ENCODE peak calls at places on chromosomes 1 and 21, in ten cellular contexts. One of them, this sample, is unnamed.

GRCh38 chr1:53320646-53321045 is 7.2 kb downstream of the LRP8 start:
- DNase-seq in fibroblast of lung: no peak
- DNase-seq in CD8-positive, alpha-beta T cell: no peak
- DNase-seq in body of pancreas: no peak
- DNase-seq in PC-9: no peak
- DNase-seq in IMR-90: no peak
- DNase-seq in heart right ventricle: no peak
- DNase-seq in CD8-positive, alpha-beta memory T cell: no peak
- DNase-seq in neuronal stem cell: no peak
- DNase-seq in left ventricle myocardium inferior: no peak
- DNase-seq in this sample: no peak

GRCh38 chr21:26098758-26099157 is 71.8 kb downstream of the APP start:
- DNase-seq in fibroblast of lung: peak; percentile 28
- DNase-seq in CD8-positive, alpha-beta T cell: no peak
- DNase-seq in body of pancreas: no peak
- DNase-seq in PC-9: peak; percentile 70
- DNase-seq in IMR-90: peak; percentile 26
- DNase-seq in heart right ventricle: no peak
- DNase-seq in CD8-positive, alpha-beta memory T cell: no peak
- DNase-seq in neuronal stem cell: no peak
- DNase-seq in left ventricle myocardium inferior: no peak
- DNase-seq in this sample: no peak

GRCh38 chr1:213082778-213083445 is 31.9 kb downstream of the RPS6KC1 start:
- DNase-seq in fibroblast of lung: no peak
- DNase-seq in CD8-positive, alpha-beta T cell: no peak
- DNase-seq in body of pancreas: no peak
- DNase-seq in PC-9: no peak
- DNase-seq in IMR-90: no peak
- DNase-seq in heart right ventricle: no peak
- DNase-seq in CD8-positive, alpha-beta memory T cell: no peak
- DNase-seq in neuronal stem cell: no peak
- DNase-seq in left ventricle myocardium inferior: no peak
- DNase-seq in this sample: no peak

GRCh38 chr1:180854456-180854855 is 58.2 kb upstream of the KIAA1614 start:
- DNase-seq in fibroblast of lung: no peak
- DNase-seq in CD8-positive, alpha-beta T cell: no peak
- DNase-seq in body of pancreas: no peak
- DNase-seq in PC-9: no peak
- DNase-seq in IMR-90: no peak
- DNase-seq in heart right ventricle: no peak
- DNase-seq in CD8-positive, alpha-beta memory T cell: no peak
- DNase-seq in neuronal stem cell: no peak
- DNase-seq in left ventricle myocardium inferior: no peak
- DNase-seq in this sample: no peak

GRCh38 chr1:201085902-201086735 is 26.1 kb downstream of the CACNA1S start:
- DNase-seq in fibroblast of lung: peak; percentile 44
- DNase-seq in CD8-positive, alpha-beta T cell: peak; percentile 14
- DNase-seq in body of pancreas: peak; percentile 78
- DNase-seq in PC-9: peak; percentile 41
- DNase-seq in IMR-90: peak; percentile 33
- DNase-seq in heart right ventricle: peak; percentile 17
- DNase-seq in CD8-positive, alpha-beta memory T cell: no peak
- DNase-seq in neuronal stem cell: peak; percentile 29
- DNase-seq in left ventricle myocardium inferior: peak; percentile 34
- DNase-seq in this sample: no peak

GRCh38 chr21:45974073-45975016 is 7.2 kb upstream of the COL6A1 start:
- DNase-seq in fibroblast of lung: peak; percentile 84
- DNase-seq in CD8-positive, alpha-beta T cell: no peak
- DNase-seq in body of pancreas: peak; percentile 32
- DNase-seq in PC-9: no peak
- DNase-seq in IMR-90: peak; percentile 82
- DNase-seq in heart right ventricle: no peak
- DNase-seq in CD8-positive, alpha-beta memory T cell: no peak
- DNase-seq in neuronal stem cell: no peak
- DNase-seq in left ventricle myocardium inferior: peak; percentile 70
- DNase-seq in this sample: peak; percentile 78

GRCh38 chr1:22176258-22176657 is 33.4 kb upstream of the WNT4 start:
- DNase-seq in fibroblast of lung: no peak
- DNase-seq in CD8-positive, alpha-beta T cell: no peak
- DNase-seq in body of pancreas: no peak
- DNase-seq in PC-9: no peak
- DNase-seq in IMR-90: no peak
- DNase-seq in heart right ventricle: no peak
- DNase-seq in CD8-positive, alpha-beta memory T cell: no peak
- DNase-seq in neuronal stem cell: no peak
- DNase-seq in left ventricle myocardium inferior: no peak
- DNase-seq in this sample: no peak

GRCh38 chr1:208159542-208160258 is 84.5 kb downstream of the PLXNA2 start:
- DNase-seq in fibroblast of lung: peak; percentile 73
- DNase-seq in CD8-positive, alpha-beta T cell: no peak
- DNase-seq in body of pancreas: no peak
- DNase-seq in PC-9: no peak
- DNase-seq in IMR-90: peak; percentile 82
- DNase-seq in heart right ventricle: no peak
- DNase-seq in CD8-positive, alpha-beta memory T cell: no peak
- DNase-seq in neuronal stem cell: no peak
- DNase-seq in left ventricle myocardium inferior: no peak
- DNase-seq in this sample: no peak

GRCh38 chr1:17672226-17672625 is 82.9 kb upstream of the ACTL8 start:
- DNase-seq in fibroblast of lung: no peak
- DNase-seq in CD8-positive, alpha-beta T cell: no peak
- DNase-seq in body of pancreas: no peak
- DNase-seq in PC-9: no peak
- DNase-seq in IMR-90: no peak
- DNase-seq in heart right ventricle: no peak
- DNase-seq in CD8-positive, alpha-beta memory T cell: no peak
- DNase-seq in neuronal stem cell: no peak
- DNase-seq in left ventricle myocardium inferior: no peak
- DNase-seq in this sample: no peak

GRCh38 chr1:11281518-11282331 is 8.7 kb downstream of the UBIAD1 start:
- DNase-seq in fibroblast of lung: peak; percentile 100
- DNase-seq in CD8-positive, alpha-beta T cell: no peak
- DNase-seq in body of pancreas: peak; percentile 32
- DNase-seq in PC-9: no peak
- DNase-seq in IMR-90: peak; percentile 98
- DNase-seq in heart right ventricle: no peak
- DNase-seq in CD8-positive, alpha-beta memory T cell: no peak
- DNase-seq in neuronal stem cell: no peak
- DNase-seq in left ventricle myocardium inferior: no peak
- DNase-seq in this sample: no peak

DNA sequence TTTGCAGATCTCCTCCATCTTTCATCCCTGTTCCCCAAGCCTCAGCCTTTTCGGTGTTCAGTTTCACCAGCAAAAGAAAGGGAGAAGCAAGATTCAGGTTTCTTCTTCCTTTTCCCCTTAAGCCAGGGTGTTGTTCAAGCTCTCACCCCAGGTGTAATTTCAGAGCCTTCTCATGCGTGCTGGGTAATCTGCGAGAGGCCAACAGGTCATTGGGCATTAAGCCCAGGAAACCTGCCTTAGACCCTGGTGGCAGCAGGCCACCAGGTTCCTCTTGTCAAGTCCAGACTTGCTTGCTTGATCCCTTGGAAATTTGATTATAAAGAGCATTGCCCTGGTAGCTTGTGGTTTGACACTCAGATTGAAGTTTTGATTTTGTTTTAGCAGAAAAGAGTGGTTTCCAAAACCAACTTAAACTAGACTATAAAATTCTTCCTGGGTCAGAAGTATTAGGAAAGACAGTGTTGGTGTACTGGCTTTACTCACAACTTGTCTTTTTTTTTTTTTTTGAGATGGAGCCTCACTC is 6.9 kb downstream of the AKR1A1 start:
- DNase-seq in fibroblast of lung: no peak
- DNase-seq in CD8-positive, alpha-beta T cell: no peak
- DNase-seq in body of pancreas: peak; percentile 75
- DNase-seq in PC-9: peak; percentile 59
- DNase-seq in IMR-90: no peak
- DNase-seq in heart right ventricle: no peak
- DNase-seq in CD8-positive, alpha-beta memory T cell: no peak
- DNase-seq in neuronal stem cell: no peak
- DNase-seq in left ventricle myocardium inferior: no peak
- DNase-seq in this sample: no peak
- H3K4me1 ChIP-seq in fibroblast of lung: no peaks in the 10 kb centered on the region
- H3K4me1 ChIP-seq in CD8-positive, alpha-beta T cell: peaks cover 2% of the 10 kb centered on the region
- H3K4me1 ChIP-seq in body of pancreas: peaks cover 59% of the 10 kb centered on the region
- H3K4me1 ChIP-seq in PC-9: peaks cover 2% of the 10 kb centered on the region
- H3K4me1 ChIP-seq in IMR-90: peaks cover 3% of the 10 kb centered on the region
- H3K4me1 ChIP-seq in heart right ventricle: no peaks in the 10 kb centered on the region
- H3K4me1 ChIP-seq in CD8-positive, alpha-beta memory T cell: peaks cover under 1% of the 10 kb centered on the region
- H3K4me1 ChIP-seq in neuronal stem cell: no peaks in the 10 kb centered on the region
- H3K4me1 ChIP-seq in left ventricle myocardium inferior: peaks cover 8% of the 10 kb centered on the region
- H3K4me1 ChIP-seq in this sample: peaks cover 10% of the 10 kb centered on the region

DNA sequence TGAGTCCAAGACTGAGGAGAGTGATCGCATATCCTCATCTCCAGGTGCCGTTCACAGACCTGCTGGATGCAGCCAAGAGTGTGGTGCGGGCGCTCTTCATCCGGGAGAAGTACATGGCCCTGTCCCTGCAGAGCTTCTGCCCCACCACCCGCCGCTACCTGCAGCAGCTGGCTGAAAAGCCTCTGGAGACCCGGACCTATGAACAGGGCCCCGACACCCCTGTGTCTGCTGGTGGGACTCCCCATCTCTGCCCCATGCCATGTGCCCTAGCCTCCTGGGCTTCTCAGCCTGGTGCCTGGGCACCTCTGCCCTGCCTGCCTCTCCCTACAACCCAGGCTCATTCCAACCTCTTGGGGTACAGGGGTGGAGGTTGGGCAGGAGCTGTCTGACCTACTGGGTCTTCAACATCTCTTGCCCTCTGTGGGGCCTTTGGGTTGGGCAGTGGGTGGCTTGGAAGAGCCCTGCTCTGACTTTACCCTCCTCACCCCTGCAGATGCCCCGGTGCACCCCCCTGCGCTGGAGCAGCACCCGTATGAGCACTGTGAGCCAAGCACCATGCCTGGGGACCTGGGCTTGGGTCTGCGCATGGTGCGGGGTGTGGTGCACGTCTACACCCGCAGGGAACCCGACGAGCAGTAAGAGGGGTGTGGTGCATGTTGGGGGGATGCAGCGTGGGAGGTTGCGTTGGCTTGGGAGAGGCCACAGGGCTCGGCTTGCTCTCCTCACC is 7.2 kb downstream of the AMPD2 start:
- DNase-seq in fibroblast of lung: no peak
- DNase-seq in CD8-positive, alpha-beta T cell: no peak
- DNase-seq in body of pancreas: no peak
- DNase-seq in PC-9: peak; percentile 20
- DNase-seq in IMR-90: no peak
- DNase-seq in heart right ventricle: no peak
- DNase-seq in CD8-positive, alpha-beta memory T cell: no peak
- DNase-seq in neuronal stem cell: no peak
- DNase-seq in left ventricle myocardium inferior: no peak
- DNase-seq in this sample: no peak
- H3K4me1 ChIP-seq in fibroblast of lung: peaks cover 10% of the 10 kb centered on the region
- H3K4me1 ChIP-seq in CD8-positive, alpha-beta T cell: peaks cover 30% of the 10 kb centered on the region
- H3K4me1 ChIP-seq in body of pancreas: peaks cover 22% of the 10 kb centered on the region
- H3K4me1 ChIP-seq in PC-9: peaks cover 5% of the 10 kb centered on the region
- H3K4me1 ChIP-seq in IMR-90: peaks cover 27% of the 10 kb centered on the region
- H3K4me1 ChIP-seq in heart right ventricle: peaks cover 13% of the 10 kb centered on the region
- H3K4me1 ChIP-seq in CD8-positive, alpha-beta memory T cell: peaks cover 30% of the 10 kb centered on the region
- H3K4me1 ChIP-seq in neuronal stem cell: peaks cover 17% of the 10 kb centered on the region
- H3K4me1 ChIP-seq in left ventricle myocardium inferior: peaks cover 38% of the 10 kb centered on the region
- H3K4me1 ChIP-seq in this sample: peaks cover 25% of the 10 kb centered on the region

GRCh38 chr1:204242920-204243319 is 29.1 kb upstream of the GOLT1A start:
- DNase-seq in fibroblast of lung: no peak
- DNase-seq in CD8-positive, alpha-beta T cell: no peak
- DNase-seq in body of pancreas: no peak
- DNase-seq in PC-9: no peak
- DNase-seq in IMR-90: no peak
- DNase-seq in heart right ventricle: no peak
- DNase-seq in CD8-positive, alpha-beta memory T cell: no peak
- DNase-seq in neuronal stem cell: no peak
- DNase-seq in left ventricle myocardium inferior: no peak
- DNase-seq in this sample: no peak

GRCh38 chr1:204241050-204241449 is 27.3 kb upstream of the GOLT1A start:
- DNase-seq in fibroblast of lung: no peak
- DNase-seq in CD8-positive, alpha-beta T cell: no peak
- DNase-seq in body of pancreas: no peak
- DNase-seq in PC-9: no peak
- DNase-seq in IMR-90: peak; percentile 6
- DNase-seq in heart right ventricle: no peak
- DNase-seq in CD8-positive, alpha-beta memory T cell: no peak
- DNase-seq in neuronal stem cell: no peak
- DNase-seq in left ventricle myocardium inferior: no peak
- DNase-seq in this sample: no peak

GRCh38 chr1:204241914-204242313 is 28.1 kb upstream of the GOLT1A start:
- DNase-seq in fibroblast of lung: no peak
- DNase-seq in CD8-positive, alpha-beta T cell: no peak
- DNase-seq in body of pancreas: no peak
- DNase-seq in PC-9: no peak
- DNase-seq in IMR-90: no peak
- DNase-seq in heart right ventricle: no peak
- DNase-seq in CD8-positive, alpha-beta memory T cell: no peak
- DNase-seq in neuronal stem cell: no peak
- DNase-seq in left ventricle myocardium inferior: no peak
- DNase-seq in this sample: no peak

GRCh38 chr1:204240233-204240632 is 26.4 kb upstream of the GOLT1A start:
- DNase-seq in fibroblast of lung: no peak
- DNase-seq in CD8-positive, alpha-beta T cell: no peak
- DNase-seq in body of pancreas: no peak
- DNase-seq in PC-9: no peak
- DNase-seq in IMR-90: no peak
- DNase-seq in heart right ventricle: no peak
- DNase-seq in CD8-positive, alpha-beta memory T cell: no peak
- DNase-seq in neuronal stem cell: no peak
- DNase-seq in left ventricle myocardium inferior: no peak
- DNase-seq in this sample: no peak
- H3K4me1 ChIP-seq in fibroblast of lung: no peaks in the 10 kb centered on the region
- H3K4me1 ChIP-seq in CD8-positive, alpha-beta T cell: no peaks in the 10 kb centered on the region
- H3K4me1 ChIP-seq in body of pancreas: no peaks in the 10 kb centered on the region
- H3K4me1 ChIP-seq in PC-9: no peaks in the 10 kb centered on the region
- H3K4me1 ChIP-seq in IMR-90: no peaks in the 10 kb centered on the region
- H3K4me1 ChIP-seq in heart right ventricle: no peaks in the 10 kb centered on the region
- H3K4me1 ChIP-seq in CD8-positive, alpha-beta memory T cell: no peaks in the 10 kb centered on the region
- H3K4me1 ChIP-seq in neuronal stem cell: no peaks in the 10 kb centered on the region
- H3K4me1 ChIP-seq in left ventricle myocardium inferior: no peaks in the 10 kb centered on the region
- H3K4me1 ChIP-seq in this sample: no peaks in the 10 kb centered on the region

DNA sequence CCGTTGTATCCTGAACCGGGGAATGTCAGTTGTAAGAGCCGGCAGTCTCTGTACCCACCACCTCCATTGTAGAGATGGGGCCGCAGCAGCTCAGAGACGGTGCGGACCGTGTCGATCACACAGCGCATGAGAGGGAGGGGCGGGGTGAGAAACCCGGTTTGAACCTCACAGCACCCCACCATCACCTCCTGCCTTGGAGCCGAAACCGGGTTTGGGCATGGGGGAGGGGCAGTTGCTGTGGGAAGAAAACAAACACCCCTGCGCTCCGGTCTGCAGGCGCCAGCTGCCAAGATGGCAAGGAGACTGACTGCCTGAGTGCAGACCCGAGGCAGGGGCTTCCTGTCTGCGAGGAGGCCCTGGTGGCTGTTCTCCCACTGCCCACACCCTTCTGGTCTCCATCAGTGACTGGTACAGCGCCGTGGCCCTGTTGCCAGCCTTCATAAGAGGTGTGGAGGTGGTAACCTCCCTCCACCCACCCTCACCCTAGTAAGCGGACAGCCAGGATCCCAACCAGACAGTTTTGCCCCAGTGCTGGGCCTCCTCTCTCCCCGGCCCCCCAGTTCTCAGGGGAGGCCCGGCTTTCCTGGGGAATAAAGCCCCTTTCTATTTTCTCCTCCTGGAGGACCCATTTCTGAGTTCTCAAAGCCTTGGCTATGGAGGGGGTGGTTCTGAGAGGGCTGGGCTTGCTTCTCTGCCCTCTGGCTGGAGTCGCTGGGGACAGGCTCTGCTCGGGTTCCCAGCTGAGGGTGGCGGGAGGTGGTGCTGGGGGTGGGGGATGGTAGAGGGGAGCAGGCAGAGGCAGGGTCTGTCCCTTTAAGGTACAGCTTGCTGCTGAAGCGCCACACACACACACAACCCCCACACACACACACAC is 69.4 kb upstream of the SSBP3 start:
- DNase-seq in fibroblast of lung: no peak
- DNase-seq in CD8-positive, alpha-beta T cell: peak; percentile 34
- DNase-seq in body of pancreas: no peak
- DNase-seq in PC-9: peak; percentile 16
- DNase-seq in IMR-90: no peak
- DNase-seq in heart right ventricle: no peak
- DNase-seq in CD8-positive, alpha-beta memory T cell: peak; percentile 54
- DNase-seq in neuronal stem cell: no peak
- DNase-seq in left ventricle myocardium inferior: no peak
- DNase-seq in this sample: no peak
- H3K4me1 ChIP-seq in fibroblast of lung: no peaks in the 10 kb centered on the region
- H3K4me1 ChIP-seq in CD8-positive, alpha-beta T cell: peaks cover 49% of the 10 kb centered on the region
- H3K4me1 ChIP-seq in body of pancreas: peaks cover 11% of the 10 kb centered on the region
- H3K4me1 ChIP-seq in PC-9: no peaks in the 10 kb centered on the region
- H3K4me1 ChIP-seq in IMR-90: peaks cover 4% of the 10 kb centered on the region
- H3K4me1 ChIP-seq in heart right ventricle: peaks cover 4% of the 10 kb centered on the region
- H3K4me1 ChIP-seq in CD8-positive, alpha-beta memory T cell: peaks cover 52% of the 10 kb centered on the region
- H3K4me1 ChIP-seq in neuronal stem cell: peaks cover 43% of the 10 kb centered on the region
- H3K4me1 ChIP-seq in left ventricle myocardium inferior: peaks cover 17% of the 10 kb centered on the region
- H3K4me1 ChIP-seq in this sample: peaks cover 5% of the 10 kb centered on the region

This sample was measured in heart left ventricle.